ENCODE peak calls at places on chromosomes 13 and 19, in five cellular contexts. One of them, this sample, is unnamed.

GRCh38 chr19:3008994-3009393 is 20.1 kb downstream of the TLE2 start:
- DNase-seq in cardiac fibroblast: no peak
- DNase-seq in RWPE1: no peak
- DNase-seq in A549: no peak
- DNase-seq in stimulated activated CD8-positive, alpha-beta memory T cell treated with anti-CD3 and anti-CD28 coated beads, Interleukin-15, amount 100 ng/mL, for 1 hour: no peak
- DNase-seq in this sample: no peak

GRCh38 chr19:55962186-55962585 is 14.6 kb downstream of the NLRP8 start:
- DNase-seq in cardiac fibroblast: no peak
- DNase-seq in RWPE1: no peak
- DNase-seq in A549: no peak
- DNase-seq in stimulated activated CD8-positive, alpha-beta memory T cell treated with anti-CD3 and anti-CD28 coated beads, Interleukin-15, amount 100 ng/mL, for 1 hour: no peak
- DNase-seq in this sample: no peak

GRCh38 chr19:53511357-53511756 is 26.6 kb upstream of the ZNF331 start:
- DNase-seq in cardiac fibroblast: no peak
- DNase-seq in RWPE1: no peak
- DNase-seq in A549: no peak
- DNase-seq in stimulated activated CD8-positive, alpha-beta memory T cell treated with anti-CD3 and anti-CD28 coated beads, Interleukin-15, amount 100 ng/mL, for 1 hour: no peak
- DNase-seq in this sample: no peak

GRCh38 chr19:10021863-10022262 is 8.6 kb downstream of the RDH8 start:
- DNase-seq in cardiac fibroblast: no peak
- DNase-seq in RWPE1: no peak
- DNase-seq in A549: no peak
- DNase-seq in stimulated activated CD8-positive, alpha-beta memory T cell treated with anti-CD3 and anti-CD28 coated beads, Interleukin-15, amount 100 ng/mL, for 1 hour: no peak
- DNase-seq in this sample: no peak

GRCh38 chr19:16386619-16387240 is 62.1 kb downstream of the KLF2 start:
- DNase-seq in cardiac fibroblast: peak; percentile 69
- DNase-seq in RWPE1: peak; percentile 51
- DNase-seq in A549: peak; percentile 62
- DNase-seq in stimulated activated CD8-positive, alpha-beta memory T cell treated with anti-CD3 and anti-CD28 coated beads, Interleukin-15, amount 100 ng/mL, for 1 hour: no peak
- DNase-seq in this sample: peak; percentile 45

GRCh38 chr13:36769126-36769525 is 49.9 kb upstream of the RFXAP start:
- DNase-seq in cardiac fibroblast: no peak
- DNase-seq in RWPE1: no peak
- DNase-seq in A549: no peak
- DNase-seq in stimulated activated CD8-positive, alpha-beta memory T cell treated with anti-CD3 and anti-CD28 coated beads, Interleukin-15, amount 100 ng/mL, for 1 hour: no peak
- DNase-seq in this sample: no peak

GRCh38 chr19:50749490-50749889 is 20.8 kb upstream of the GPR32 start:
- DNase-seq in cardiac fibroblast: no peak
- DNase-seq in RWPE1: no peak
- DNase-seq in A549: no peak
- DNase-seq in stimulated activated CD8-positive, alpha-beta memory T cell treated with anti-CD3 and anti-CD28 coated beads, Interleukin-15, amount 100 ng/mL, for 1 hour: no peak
- DNase-seq in this sample: no peak

GRCh38 chr19:38031423-38031770 is 124.4 kb downstream of the SIPA1L3 start:
- DNase-seq in cardiac fibroblast: peak; percentile 98
- DNase-seq in RWPE1: no peak
- DNase-seq in A549: peak; percentile 47
- DNase-seq in stimulated activated CD8-positive, alpha-beta memory T cell treated with anti-CD3 and anti-CD28 coated beads, Interleukin-15, amount 100 ng/mL, for 1 hour: no peak
- DNase-seq in this sample: no peak

GRCh38 chr19:46022431-46023310 is at the start of gene PGLYRP1:
- DNase-seq in cardiac fibroblast: no peak
- DNase-seq in RWPE1: no peak
- DNase-seq in A549: no peak
- DNase-seq in stimulated activated CD8-positive, alpha-beta memory T cell treated with anti-CD3 and anti-CD28 coated beads, Interleukin-15, amount 100 ng/mL, for 1 hour: no peak
- DNase-seq in this sample: no peak

GRCh38 chr19:12864721-12865715 is 16.2 kb downstream of the DNASE2 start:
- DNase-seq in cardiac fibroblast: no peak
- DNase-seq in RWPE1: no peak
- DNase-seq in A549: no peak
- DNase-seq in stimulated activated CD8-positive, alpha-beta memory T cell treated with anti-CD3 and anti-CD28 coated beads, Interleukin-15, amount 100 ng/mL, for 1 hour: no peak
- DNase-seq in this sample: no peak

GRCh38 chr19:58513213-58513693 is 1.5 kb upstream of the SLC27A5 start:
- DNase-seq in cardiac fibroblast: no peak
- DNase-seq in RWPE1: no peak
- DNase-seq in A549: no peak
- DNase-seq in stimulated activated CD8-positive, alpha-beta memory T cell treated with anti-CD3 and anti-CD28 coated beads, Interleukin-15, amount 100 ng/mL, for 1 hour: no peak
- DNase-seq in this sample: no peak

GRCh38 chr13:97067342-97067895 is 73.1 kb upstream of the OXGR1 start:
- DNase-seq in cardiac fibroblast: peak; percentile 28
- DNase-seq in RWPE1: no peak
- DNase-seq in A549: no peak
- DNase-seq in stimulated activated CD8-positive, alpha-beta memory T cell treated with anti-CD3 and anti-CD28 coated beads, Interleukin-15, amount 100 ng/mL, for 1 hour: no peak
- DNase-seq in this sample: peak; percentile 66

GRCh38 chr19:18424122-18424889 is 5.1 kb downstream of the SSBP4 start:
- DNase-seq in cardiac fibroblast: no peak
- DNase-seq in RWPE1: no peak
- DNase-seq in A549: no peak
- DNase-seq in stimulated activated CD8-positive, alpha-beta memory T cell treated with anti-CD3 and anti-CD28 coated beads, Interleukin-15, amount 100 ng/mL, for 1 hour: no peak
- DNase-seq in this sample: no peak

GRCh38 chr13:36907801-36908200 is 12.2 kb downstream of the SMAD9 start:
- DNase-seq in cardiac fibroblast: no peak
- DNase-seq in RWPE1: no peak
- DNase-seq in A549: no peak
- DNase-seq in stimulated activated CD8-positive, alpha-beta memory T cell treated with anti-CD3 and anti-CD28 coated beads, Interleukin-15, amount 100 ng/mL, for 1 hour: no peak
- DNase-seq in this sample: no peak

GRCh38 chr13:89936256-89936655 is 1411.2 kb upstream of the MIR17HG start:
- DNase-seq in cardiac fibroblast: no peak
- DNase-seq in RWPE1: no peak
- DNase-seq in A549: no peak
- DNase-seq in stimulated activated CD8-positive, alpha-beta memory T cell treated with anti-CD3 and anti-CD28 coated beads, Interleukin-15, amount 100 ng/mL, for 1 hour: no peak
- DNase-seq in this sample: peak; percentile 53

GRCh38 chr13:82480415-82480814 is 1401.9 kb downstream of the SLITRK1 start:
- DNase-seq in cardiac fibroblast: no peak
- DNase-seq in RWPE1: no peak
- DNase-seq in A549: no peak
- DNase-seq in stimulated activated CD8-positive, alpha-beta memory T cell treated with anti-CD3 and anti-CD28 coated beads, Interleukin-15, amount 100 ng/mL, for 1 hour: no peak
- DNase-seq in this sample: peak; percentile 19

GRCh38 chr19:14112051-14112808 is 5.3 kb downstream of the PRKACA start:
- DNase-seq in cardiac fibroblast: peak; percentile 54
- DNase-seq in RWPE1: no peak
- DNase-seq in A549: no peak
- DNase-seq in stimulated activated CD8-positive, alpha-beta memory T cell treated with anti-CD3 and anti-CD28 coated beads, Interleukin-15, amount 100 ng/mL, for 1 hour: no peak
- DNase-seq in this sample: no peak

GRCh38 chr19:35883920-35884319 is 15.5 kb downstream of the APLP1 start:
- DNase-seq in cardiac fibroblast: no peak
- DNase-seq in RWPE1: no peak
- DNase-seq in A549: no peak
- DNase-seq in stimulated activated CD8-positive, alpha-beta memory T cell treated with anti-CD3 and anti-CD28 coated beads, Interleukin-15, amount 100 ng/mL, for 1 hour: no peak
- DNase-seq in this sample: no peak

GRCh38 chr19:14434543-14435319 is 1.6 kb downstream of the PKN1 start:
- DNase-seq in cardiac fibroblast: peak; percentile 92
- DNase-seq in RWPE1: peak; percentile 70
- DNase-seq in A549: peak; percentile 73
- DNase-seq in stimulated activated CD8-positive, alpha-beta memory T cell treated with anti-CD3 and anti-CD28 coated beads, Interleukin-15, amount 100 ng/mL, for 1 hour: no peak
- DNase-seq in this sample: peak; percentile 78

GRCh38 chr13:25732146-25732865 is 319.5 kb downstream of the SHISA2 start:
- DNase-seq in cardiac fibroblast: peak; percentile 35
- DNase-seq in RWPE1: no peak
- DNase-seq in A549: no peak
- DNase-seq in stimulated activated CD8-positive, alpha-beta memory T cell treated with anti-CD3 and anti-CD28 coated beads, Interleukin-15, amount 100 ng/mL, for 1 hour: no peak
- DNase-seq in this sample: no peak

GRCh38 chr13:98500963-98501421 is 75.9 kb downstream of the STK24 start:
- DNase-seq in cardiac fibroblast: no peak
- DNase-seq in RWPE1: no peak
- DNase-seq in A549: no peak
- DNase-seq in stimulated activated CD8-positive, alpha-beta memory T cell treated with anti-CD3 and anti-CD28 coated beads, Interleukin-15, amount 100 ng/mL, for 1 hour: no peak
- DNase-seq in this sample: no peak

GRCh38 chr19:42254083-42254849 is 662 bp downstream of the ERF start:
- DNase-seq in cardiac fibroblast: peak; percentile 58
- DNase-seq in RWPE1: peak; percentile 60
- DNase-seq in A549: peak; percentile 92
- DNase-seq in stimulated activated CD8-positive, alpha-beta memory T cell treated with anti-CD3 and anti-CD28 coated beads, Interleukin-15, amount 100 ng/mL, for 1 hour: peak; percentile 58
- DNase-seq in this sample: peak; percentile 50

GRCh38 chr19:53311897-53312296 is 21.7 kb upstream of the ZNF845 start:
- DNase-seq in cardiac fibroblast: no peak
- DNase-seq in RWPE1: no peak
- DNase-seq in A549: no peak
- DNase-seq in stimulated activated CD8-positive, alpha-beta memory T cell treated with anti-CD3 and anti-CD28 coated beads, Interleukin-15, amount 100 ng/mL, for 1 hour: no peak
- DNase-seq in this sample: no peak

GRCh38 chr13:30648522-30649012 is 30.8 kb downstream of the USPL1 start:
- DNase-seq in cardiac fibroblast: no peak
- DNase-seq in RWPE1: no peak
- DNase-seq in A549: no peak
- DNase-seq in stimulated activated CD8-positive, alpha-beta memory T cell treated with anti-CD3 and anti-CD28 coated beads, Interleukin-15, amount 100 ng/mL, for 1 hour: no peak
- DNase-seq in this sample: no peak

GRCh38 chr13:94656766-94657165 is 55.1 kb downstream of the GPR180 start:
- DNase-seq in cardiac fibroblast: peak; percentile 92
- DNase-seq in RWPE1: peak; percentile 47
- DNase-seq in A549: peak; percentile 35
- DNase-seq in stimulated activated CD8-positive, alpha-beta memory T cell treated with anti-CD3 and anti-CD28 coated beads, Interleukin-15, amount 100 ng/mL, for 1 hour: no peak
- DNase-seq in this sample: peak; percentile 98

GRCh38 chr13:75798353-75799245 is 162.5 kb downstream of the LMO7 start:
- DNase-seq in cardiac fibroblast: peak; percentile 70
- DNase-seq in RWPE1: peak; percentile 35
- DNase-seq in A549: peak; percentile 24
- DNase-seq in stimulated activated CD8-positive, alpha-beta memory T cell treated with anti-CD3 and anti-CD28 coated beads, Interleukin-15, amount 100 ng/mL, for 1 hour: no peak
- DNase-seq in this sample: peak; percentile 88

GRCh38 chr13:113464476-113464875 is 11.2 kb upstream of the ADPRHL1 start:
- DNase-seq in cardiac fibroblast: no peak
- DNase-seq in RWPE1: no peak
- DNase-seq in A549: no peak
- DNase-seq in stimulated activated CD8-positive, alpha-beta memory T cell treated with anti-CD3 and anti-CD28 coated beads, Interleukin-15, amount 100 ng/mL, for 1 hour: no peak
- DNase-seq in this sample: no peak

GRCh38 chr19:46753420-46754155 is 7.3 kb upstream of the STRN4 start:
- DNase-seq in cardiac fibroblast: no peak
- DNase-seq in RWPE1: no peak
- DNase-seq in A549: peak; percentile 64
- DNase-seq in stimulated activated CD8-positive, alpha-beta memory T cell treated with anti-CD3 and anti-CD28 coated beads, Interleukin-15, amount 100 ng/mL, for 1 hour: peak; percentile 52
- DNase-seq in this sample: no peak

GRCh38 chr19:16001481-16002312 is 52.9 kb downstream of the OR10H4 start:
- DNase-seq in cardiac fibroblast: peak; percentile 78
- DNase-seq in RWPE1: peak; percentile 16
- DNase-seq in A549: no peak
- DNase-seq in stimulated activated CD8-positive, alpha-beta memory T cell treated with anti-CD3 and anti-CD28 coated beads, Interleukin-15, amount 100 ng/mL, for 1 hour: no peak
- DNase-seq in this sample: peak; percentile 36

GRCh38 chr13:85985791-85986190 is 186.6 kb upstream of the SLITRK6 start:
- DNase-seq in cardiac fibroblast: peak; percentile 12
- DNase-seq in RWPE1: peak; percentile 23
- DNase-seq in A549: no peak
- DNase-seq in stimulated activated CD8-positive, alpha-beta memory T cell treated with anti-CD3 and anti-CD28 coated beads, Interleukin-15, amount 100 ng/mL, for 1 hour: no peak
- DNase-seq in this sample: peak; percentile 60

GRCh38 chr13:33125821-33126570 is 109.8 kb downstream of the KL start:
- DNase-seq in cardiac fibroblast: peak; percentile 96
- DNase-seq in RWPE1: peak; percentile 92
- DNase-seq in A549: peak; percentile 87
- DNase-seq in stimulated activated CD8-positive, alpha-beta memory T cell treated with anti-CD3 and anti-CD28 coated beads, Interleukin-15, amount 100 ng/mL, for 1 hour: no peak
- DNase-seq in this sample: peak; percentile 98

GRCh38 chr13:73967397-73968165 is 166.6 kb downstream of the KLF12 start:
- DNase-seq in cardiac fibroblast: no peak
- DNase-seq in RWPE1: no peak
- DNase-seq in A549: no peak
- DNase-seq in stimulated activated CD8-positive, alpha-beta memory T cell treated with anti-CD3 and anti-CD28 coated beads, Interleukin-15, amount 100 ng/mL, for 1 hour: no peak
- DNase-seq in this sample: no peak

GRCh38 chr19:6172074-6172863 is 36.8 kb downstream of the ACSBG2 start:
- DNase-seq in cardiac fibroblast: no peak
- DNase-seq in RWPE1: no peak
- DNase-seq in A549: no peak
- DNase-seq in stimulated activated CD8-positive, alpha-beta memory T cell treated with anti-CD3 and anti-CD28 coated beads, Interleukin-15, amount 100 ng/mL, for 1 hour: no peak
- DNase-seq in this sample: no peak

GRCh38 chr13:42048625-42049453 is at the start of gene DGKH:
- DNase-seq in cardiac fibroblast: peak; percentile 66
- DNase-seq in RWPE1: peak; percentile 80
- DNase-seq in A549: peak; percentile 70
- DNase-seq in stimulated activated CD8-positive, alpha-beta memory T cell treated with anti-CD3 and anti-CD28 coated beads, Interleukin-15, amount 100 ng/mL, for 1 hour: no peak
- DNase-seq in this sample: peak; percentile 79

GRCh38 chr13:69243366-69243765 is 864.3 kb upstream of the ATXN8OS start:
- DNase-seq in cardiac fibroblast: no peak
- DNase-seq in RWPE1: no peak
- DNase-seq in A549: no peak
- DNase-seq in stimulated activated CD8-positive, alpha-beta memory T cell treated with anti-CD3 and anti-CD28 coated beads, Interleukin-15, amount 100 ng/mL, for 1 hour: no peak
- DNase-seq in this sample: no peak